ENCODE peak calls at places on chromosomes 6 and 20, in four cellular contexts. L is GM12878, Y is IMR-90, Z is K562. O is an unnamed sample.

GRCh38 chr6:43278524-43279078 is 19.5 kb upstream of the SLC22A7 start:
- DNase-seq in L (no peak), Y (peak; percentile 30), Z (no peak), O (no peak)

GRCh38 chr20:44038681-44039123 is 124.0 kb downstream of the TOX2 start:
- DNase-seq in L (no peak), Y (no peak), Z (no peak), O (no peak)

GRCh38 chr6:73728548-73729205 is 32.7 kb downstream of the CD109 start:
- DNase-seq in L (peak; percentile 31), Y (no peak), Z (no peak), O (no peak)

GRCh38 chr6:139839506-139840156 is 465.2 kb upstream of the CITED2 start:
- DNase-seq in L (no peak), Y (no peak), Z (no peak), O (no peak)

GRCh38 chr6:101666256-101666655 is 272.7 kb downstream of the GRIK2 start:
- DNase-seq in L (no peak), Y (peak; percentile 80), Z (no peak), O (no peak)

GRCh38 chr20:41300906-41301305 is 16.6 kb downstream of the ZHX3 start:
- DNase-seq in L (no peak), Y (no peak), Z (no peak), O (no peak)

GRCh38 chr6:18091382-18091781 is 31.1 kb downstream of the NHLRC1 start:
- DNase-seq in L (no peak), Y (no peak), Z (no peak), O (no peak)

GRCh38 chr6:68559716-68560115 is 75.4 kb upstream of the ADGRB3 start:
- DNase-seq in L (no peak), Y (no peak), Z (no peak), O (no peak)

GRCh38 chr6:80437186-80437585 is 330.7 kb downstream of the BCKDHB start:
- DNase-seq in L (no peak), Y (peak; percentile 38), Z (no peak), O (no peak)

GRCh38 chr6:14713008-14713452 is 532.8 kb upstream of the JARID2 start:
- DNase-seq in L (no peak), Y (peak; percentile 91), Z (peak; percentile 33), O (no peak)

GRCh38 chr20:36624068-36624813 is 18.7 kb downstream of the RAB5IF start:
- DNase-seq in L (no peak), Y (no peak), Z (no peak), O (no peak)

GRCh38 chr20:37990571-37991151 is 42.6 kb downstream of the TTI1 start:
- DNase-seq in L (peak; percentile 84), Y (peak; percentile 78), Z (no peak), O (no peak)

GRCh38 chr6:43310137-43310536 is 1.5 kb upstream of the CRIP3 start:
- DNase-seq in L (no peak), Y (no peak), Z (no peak), O (no peak)

GRCh38 chr6:165774903-165775608 is 112.0 kb upstream of the PDE10A start:
- DNase-seq in L (no peak), Y (no peak), Z (no peak), O (no peak)

GRCh38 chr20:11186301-11187008 is 512.7 kb upstream of the JAG1 start:
- DNase-seq in L (no peak), Y (peak; percentile 61), Z (no peak), O (no peak)

GRCh38 chr6:3414704-3415453 is 42.0 kb downstream of the SLC22A23 start:
- DNase-seq in L (no peak), Y (peak; percentile 75), Z (peak; percentile 73), O (no peak)

GRCh38 chr20:45944965-45945677 is 10.6 kb downstream of the PCIF1 start:
- DNase-seq in L (no peak), Y (no peak), Z (no peak), O (no peak)

GRCh38 chr6:98343004-98343403 is 491.4 kb upstream of the POU3F2 start:
- DNase-seq in L (no peak), Y (no peak), Z (no peak), O (no peak)
- TF ChIP-seq RFX5 in L (no peak), Y (no peak), Z (no peak), O (no peak)

DNA sequence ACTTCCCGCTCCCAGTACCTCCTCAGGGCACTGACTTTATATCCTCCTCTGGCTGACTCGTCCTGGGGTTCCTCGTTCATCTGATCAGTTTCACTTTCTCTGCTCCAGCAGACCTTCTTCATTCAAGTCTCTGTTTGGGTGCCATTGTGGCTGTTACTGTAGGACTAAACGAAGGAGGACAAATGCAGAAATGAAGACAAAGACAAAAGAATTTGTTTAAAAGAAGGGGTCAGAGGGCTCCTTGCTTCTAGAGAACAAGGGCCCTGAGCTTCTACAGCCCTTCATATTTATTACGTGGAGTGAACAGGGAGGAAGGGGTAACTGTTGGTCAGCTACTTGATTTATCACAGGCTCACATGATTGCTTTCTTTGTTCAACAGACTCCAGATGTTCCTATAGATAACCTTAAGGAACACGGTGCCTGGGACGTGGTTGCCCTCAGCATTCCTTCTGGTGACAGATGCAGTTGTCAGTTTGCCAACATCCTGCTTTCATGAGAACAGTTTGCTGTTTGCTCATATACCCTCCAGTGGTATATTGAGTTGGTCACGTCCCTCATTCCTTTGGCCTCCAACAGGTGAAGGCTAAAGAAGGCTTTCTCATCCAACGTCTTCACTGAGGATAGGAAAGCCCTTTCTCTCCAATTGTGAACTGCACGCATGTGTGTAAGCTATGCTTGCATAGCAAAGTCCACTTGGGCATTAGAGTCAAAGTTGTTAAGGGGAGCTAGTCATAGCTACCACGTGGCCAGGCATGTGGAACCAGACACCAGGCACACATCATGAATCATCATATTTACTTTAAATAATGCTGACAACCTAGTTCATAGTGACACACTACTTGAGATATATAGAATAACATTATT is 69.1 kb upstream of the BTN3A2 start:
- DNase-seq in L (no peak), Y (peak; percentile 92), Z (peak; percentile 75), O (no peak)
- TF ChIP-seq RFX5 in L (no peak), Y (no peak), Z (no peak), O (no peak)

GRCh38 chr6:23013776-23014175 is 444.4 kb downstream of the HDGFL1 start:
- DNase-seq in L (no peak), Y (peak; percentile 80), Z (no peak), O (no peak)
- TF ChIP-seq RFX5 in L (no peak), Y (no peak), Z (no peak), O (no peak)

GRCh38 chr6:138815797-138816528 is 20.1 kb downstream of the ECT2L start:
- DNase-seq in L (no peak), Y (peak; percentile 79), Z (peak; percentile 37), O (no peak)

GRCh38 chr6:138815221-138815620 is 19.3 kb downstream of the ECT2L start:
- DNase-seq in L (no peak), Y (no peak), Z (no peak), O (no peak)

GRCh38 chr6:138818496-138819194 is 22.8 kb downstream of the ECT2L start:
- DNase-seq in L (peak; percentile 62), Y (no peak), Z (no peak), O (no peak)

GRCh38 chr6:138817799-138818198 is 21.9 kb downstream of the ECT2L start:
- DNase-seq in L (no peak), Y (peak; percentile 81), Z (no peak), O (peak; percentile 41)

DNA sequence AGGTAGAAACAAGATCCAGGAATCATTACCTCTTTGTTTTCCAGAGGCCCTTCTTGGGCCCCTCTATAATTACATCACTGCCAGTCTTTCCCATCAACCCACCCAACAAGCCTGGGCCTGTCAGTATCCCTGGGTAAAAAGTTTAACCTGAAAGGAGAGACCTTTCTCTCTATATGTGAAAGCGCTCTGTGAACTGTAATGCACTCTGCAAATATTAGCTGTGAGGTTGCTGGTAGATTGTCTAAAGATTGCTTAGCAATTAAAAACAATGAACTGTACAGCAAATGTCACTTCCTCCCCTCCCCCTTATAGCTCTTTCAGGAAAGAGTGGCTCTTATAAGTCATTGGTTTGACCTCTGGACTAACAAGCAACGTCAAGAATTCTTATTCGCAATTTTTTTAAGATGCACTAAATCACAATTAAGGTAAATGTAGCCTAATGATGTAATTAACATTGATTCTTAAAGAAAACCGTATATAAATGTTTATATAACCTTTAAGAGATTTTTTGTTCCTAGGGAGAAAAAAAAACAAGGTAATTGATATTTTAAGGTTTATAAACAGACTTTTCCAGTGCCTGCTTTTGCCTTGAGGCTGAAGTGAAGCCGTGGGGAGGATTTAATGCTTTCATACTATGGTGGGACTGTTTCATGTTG is 18.4 kb downstream of the ECT2L start:
- DNase-seq in L (no peak), Y (no peak), Z (no peak), O (no peak)
- TF ChIP-seq RFX5 in L (no peak), Y (no peak), Z (no peak), O (no peak)

DNA sequence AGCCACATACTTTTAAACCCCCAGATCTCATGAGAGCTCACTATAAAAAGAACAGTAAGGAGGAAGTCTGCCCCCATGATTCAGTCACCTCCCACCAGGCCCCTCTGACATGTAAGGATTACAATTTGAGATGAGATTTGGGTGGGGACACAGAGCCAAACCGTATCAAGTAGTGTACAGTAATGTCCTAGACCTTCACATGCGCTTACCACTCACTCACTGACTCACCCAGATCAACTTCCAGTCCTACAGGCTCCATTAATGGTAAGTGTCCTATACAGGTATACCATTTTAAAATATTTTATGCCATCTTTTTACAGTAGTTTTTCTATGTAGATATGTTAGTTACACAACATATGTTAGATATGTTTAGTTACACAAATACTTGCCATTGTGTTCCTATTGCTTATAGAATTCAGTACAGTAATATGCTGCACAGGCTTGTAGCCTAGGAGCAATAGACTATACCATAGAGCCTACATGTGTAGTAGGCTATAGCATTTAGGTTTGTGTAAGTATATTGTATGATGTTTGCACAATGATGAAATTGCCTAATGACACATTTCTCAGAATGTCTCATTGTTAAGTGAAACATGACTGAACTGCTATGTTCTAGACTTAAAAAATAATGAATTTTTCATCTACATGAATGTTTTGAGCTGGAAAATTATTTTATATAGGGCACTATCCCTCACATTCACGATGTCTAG is 11.7 kb downstream of the TSPYL1 start:
- DNase-seq in L (no peak), Y (peak; percentile 48), Z (no peak), O (no peak)
- TF ChIP-seq RFX5 in L (no peak), Y (no peak), Z (no peak), O (no peak)

GRCh38 chr20:1651268-1651667 is 6.3 kb downstream of the SIRPG start:
- DNase-seq in L (no peak), Y (no peak), Z (no peak), O (no peak)

GRCh38 chr20:1652104-1652503 is 5.5 kb downstream of the SIRPG start:
- DNase-seq in L (no peak), Y (no peak), Z (no peak), O (no peak)

GRCh38 chr20:1646975-1647431 is 10.6 kb downstream of the SIRPG start:
- DNase-seq in L (no peak), Y (no peak), Z (no peak), O (peak; percentile 10)

GRCh38 chr20:1644101-1644962 is 13.2 kb downstream of the SIRPG start:
- DNase-seq in L (no peak), Y (no peak), Z (no peak), O (peak; percentile 33)

GRCh38 chr20:1648101-1648500 is 9.5 kb downstream of the SIRPG start:
- DNase-seq in L (no peak), Y (no peak), Z (no peak), O (no peak)
- TF ChIP-seq RFX5 in L (no peak), Y (no peak), Z (no peak), O (no peak)

GRCh38 chr20:4787069-4787468 is 65.4 kb downstream of the PRND start:
- DNase-seq in L (no peak), Y (peak; percentile 47), Z (no peak), O (no peak)
- TF ChIP-seq RFX5 in L (no peak), Y (no peak), Z (no peak), O (no peak)

DNA sequence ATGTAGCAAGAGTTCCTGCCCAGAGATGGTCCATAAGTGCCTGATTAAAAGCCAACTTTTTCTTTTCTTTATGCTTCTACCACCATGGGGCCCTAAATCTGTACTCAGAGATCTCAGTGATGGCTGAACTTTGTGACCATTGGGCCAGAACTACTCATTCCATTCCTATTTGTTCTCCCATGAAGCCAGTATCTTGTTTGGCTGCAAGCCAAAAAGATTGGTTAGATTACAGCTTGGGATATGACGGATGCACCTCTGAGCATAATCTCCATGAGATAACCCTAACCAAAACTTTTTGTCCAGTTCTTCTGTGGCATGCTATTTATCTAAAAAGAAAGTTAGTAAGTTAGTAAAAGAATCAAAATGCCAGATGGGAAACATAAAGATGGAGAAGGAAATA is 72.2 kb downstream of the PLCB4 start:
- DNase-seq in L (no peak), Y (no peak), Z (no peak), O (no peak)
- TF ChIP-seq RFX5 in L (no peak), Y (no peak), Z (no peak), O (no peak)

O was measured in H1.